ENCODE peak calls at places on chromosomes 1 and 21, in seven cellular contexts. V is neuronal stem cell, J is mesendoderm, E is H9, B is IMR-90, H is mesenchymal stem cell, C is H1. I is an unnamed sample.

GRCh38 chr21:45016491-45017375 is 57.6 kb upstream of the ADARB1 start:
- DNase-seq in V (no peak), J (no peak), E (no peak), B (no peak), H (no peak), C (no peak), I (no peak)

GRCh38 chr1:92343061-92343460 is 44.2 kb downstream of the RPAP2 start:
- DNase-seq in V (no peak), J (no peak), E (no peak), B (no peak), H (no peak), C (no peak), I (no peak)

GRCh38 chr1:80217377-80217986 is 1211.0 kb upstream of the ADGRL4 start:
- DNase-seq in V (peak), J (peak), E (no peak), B (peak), H (peak), C (no peak), I (peak)

GRCh38 chr21:27408826-27409225 is 441.9 kb upstream of the ADAMTS5 start:
- DNase-seq in V (no peak), J (no peak), E (no peak), B (no peak), H (no peak), C (no peak), I (no peak)

GRCh38 chr1:212457740-212458338 is 25.1 kb downstream of the NENF start:
- DNase-seq in V (peak), J (peak), E (peak), B (peak), H (peak), C (peak), I (peak)

GRCh38 chr1:1540015-1540816 is at the start of gene TMEM240:
- DNase-seq in V (peak), J (peak), E (peak), B (peak), H (peak), C (peak), I (no peak)

GRCh38 chr1:53553734-53554509 is 94.7 kb downstream of the DMRTB1 start:
- DNase-seq in V (no peak), J (no peak), E (no peak), B (no peak), H (no peak), C (no peak), I (no peak)

GRCh38 chr1:84758968-84759491 is 68.8 kb upstream of the SSX2IP start:
- DNase-seq in V (no peak), J (no peak), E (no peak), B (peak), H (peak), C (no peak), I (no peak)

GRCh38 chr21:43956667-43957030 is 55.5 kb upstream of the TRAPPC10 start:
- DNase-seq in V (no peak), J (no peak), E (no peak), B (peak), H (no peak), C (no peak), I (no peak)

GRCh38 chr21:46265736-46266525 is 19.5 kb downstream of the MCM3AP start:
- DNase-seq in V (no peak), J (no peak), E (no peak), B (no peak), H (no peak), C (no peak), I (no peak)

GRCh38 chr21:33971492-33972013 is 55.9 kb upstream of the ATP5PO start:
- DNase-seq in V (no peak), J (peak), E (no peak), B (peak), H (peak), C (peak), I (peak)

GRCh38 chr1:43881415-43881814 is 52.2 kb upstream of the ARTN start:
- DNase-seq in V (no peak), J (peak), E (peak), B (no peak), H (no peak), C (no peak), I (no peak)

GRCh38 chr1:154808909-154809262 is 61.2 kb downstream of the KCNN3 start:
- DNase-seq in V (no peak), J (no peak), E (no peak), B (peak), H (peak), C (no peak), I (peak)

GRCh38 chr21:30434033-30434631 is 4.1 kb downstream of the KRTAP13-4 start:
- DNase-seq in V (peak), J (peak), E (peak), B (no peak), H (no peak), C (peak), I (peak)

GRCh38 chr1:210715072-210715471 is 386.4 kb downstream of the HHAT start:
- DNase-seq in V (no peak), J (no peak), E (no peak), B (no peak), H (peak), C (no peak), I (no peak)

GRCh38 chr1:18882511-18882910 is 19.8 kb downstream of the ALDH4A1 start:
- DNase-seq in V (no peak), J (no peak), E (no peak), B (peak), H (no peak), C (no peak), I (no peak)

GRCh38 chr1:202343652-202344349 is 2.1 kb upstream of the UBE2T start:
- DNase-seq in V (peak), J (peak), E (no peak), B (peak), H (peak), C (no peak), I (no peak)

GRCh38 chr1:237736372-237737029 is 154.2 kb downstream of the ZP4 start:
- DNase-seq in V (no peak), J (peak), E (peak), B (peak), H (no peak), C (peak), I (peak)

GRCh38 chr21:39055167-39055767 is 128.0 kb downstream of the PSMG1 start:
- DNase-seq in V (no peak), J (no peak), E (no peak), B (no peak), H (no peak), C (no peak), I (peak)

GRCh38 chr1:89149229-89149628 is 23.3 kb upstream of the GBP2 start:
- DNase-seq in V (peak), J (peak), E (peak), B (peak), H (peak), C (no peak), I (peak)

GRCh38 chr1:108592030-108592759 is 32.3 kb downstream of the EEIG2 start:
- DNase-seq in V (no peak), J (no peak), E (no peak), B (no peak), H (peak), C (no peak), I (no peak)

DNA sequence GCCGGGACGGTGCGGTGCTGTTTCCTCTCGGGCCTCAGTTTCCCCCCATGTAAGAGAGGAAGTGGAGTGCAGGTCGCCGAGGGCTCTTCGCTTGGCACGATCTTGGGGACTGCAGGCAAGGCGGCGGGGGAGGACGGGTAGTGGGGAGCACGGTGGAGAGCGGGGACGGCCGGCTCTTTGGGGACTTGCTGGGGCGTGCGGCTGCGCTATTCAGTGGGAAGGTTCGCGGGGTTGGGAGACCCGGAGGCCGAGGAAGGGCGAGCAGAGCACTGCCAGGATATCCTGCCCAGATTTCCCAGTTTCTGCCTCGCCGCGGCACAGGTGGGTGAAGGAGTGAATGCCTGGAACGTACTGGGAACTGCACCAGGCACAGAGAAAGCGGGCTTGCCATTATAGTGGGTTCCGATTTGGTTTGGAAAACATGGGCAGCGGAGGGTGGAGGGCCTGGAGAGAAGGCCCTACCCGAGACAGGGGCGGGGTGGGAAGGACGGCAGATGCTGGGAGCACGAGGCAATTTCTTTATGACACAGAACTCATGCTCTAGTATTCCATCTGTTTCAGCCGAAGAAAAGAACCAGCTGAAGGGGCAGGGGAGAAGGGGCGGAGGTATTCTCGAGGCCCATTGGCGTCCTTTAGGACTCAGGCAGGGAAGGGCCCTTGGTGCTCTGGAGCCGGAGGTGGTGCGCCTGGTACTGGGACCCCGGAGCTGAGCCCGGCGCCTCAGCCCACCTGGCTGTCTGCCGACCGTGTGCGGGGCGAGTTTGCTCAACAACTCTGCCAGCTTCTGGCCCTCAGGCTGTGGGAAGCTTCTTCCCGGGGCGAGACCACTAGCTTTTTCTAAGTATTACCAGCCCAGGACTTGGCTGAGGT is 970 bp downstream of the PCSK9 start:
- DNase-seq in V (no peak), J (peak), E (no peak), B (no peak), H (no peak), C (peak), I (no peak)
- H3K23ac ChIP-seq in V (peak), J (peak), E (no peak), B (no peak), H (no peak), C (no peak), I (no peak)

GRCh38 chr1:78427506-78427905 is 63.3 kb upstream of the PTGFR start:
- DNase-seq in V (no peak), J (no peak), E (no peak), B (no peak), H (no peak), C (no peak), I (no peak)
- H3K23ac ChIP-seq in V (no peak), J (no peak), E (no peak), B (no peak), H (no peak), C (no peak), I (no peak)

GRCh38 chr1:236057546-236057945 is 7.3 kb downstream of the NID1 start:
- DNase-seq in V (no peak), J (no peak), E (no peak), B (no peak), H (no peak), C (no peak), I (no peak)

GRCh38 chr1:236063551-236063918 is 1.4 kb downstream of the NID1 start:
- DNase-seq in V (no peak), J (no peak), E (no peak), B (no peak), H (no peak), C (no peak), I (no peak)

GRCh38 chr1:236059011-236059410 is 5.9 kb downstream of the NID1 start:
- DNase-seq in V (no peak), J (no peak), E (no peak), B (no peak), H (no peak), C (no peak), I (no peak)

GRCh38 chr1:236058141-236058626 is 6.7 kb downstream of the NID1 start:
- DNase-seq in V (no peak), J (no peak), E (no peak), B (peak), H (peak), C (no peak), I (no peak)

DNA sequence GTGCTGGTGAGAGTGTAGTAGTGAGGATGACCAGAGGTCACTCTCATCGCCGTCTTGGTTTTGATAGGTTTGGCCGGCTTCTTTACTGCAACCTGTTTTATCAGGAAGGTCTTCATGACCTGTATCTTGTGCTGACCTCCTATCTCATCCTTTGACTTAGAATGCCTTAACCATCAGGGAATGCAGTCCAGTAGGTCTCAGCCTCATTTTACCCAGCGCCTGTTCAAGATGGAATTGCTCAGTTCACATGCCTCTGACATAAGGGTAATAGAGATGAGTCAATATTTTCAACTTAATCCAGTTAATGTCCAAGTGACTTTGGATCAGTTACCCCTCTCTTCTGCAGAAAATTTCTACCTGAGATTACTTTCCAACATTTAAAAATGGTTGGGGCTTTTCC is 4.6 kb downstream of the NID1 start:
- DNase-seq in V (no peak), J (no peak), E (no peak), B (no peak), H (no peak), C (no peak), I (peak)
- H3K23ac ChIP-seq in V (no peak), J (no peak), E (no peak), B (no peak), H (no peak), C (no peak), I (no peak)

GRCh38 chr21:19400223-19400770 is 996.7 kb upstream of the TMPRSS15 start:
- DNase-seq in V (no peak), J (no peak), E (no peak), B (no peak), H (no peak), C (no peak), I (no peak)

GRCh38 chr21:19405326-19405725 is 1001.7 kb upstream of the TMPRSS15 start:
- DNase-seq in V (no peak), J (no peak), E (no peak), B (no peak), H (no peak), C (no peak), I (no peak)

GRCh38 chr21:19402870-19403269 is 999.3 kb upstream of the TMPRSS15 start:
- DNase-seq in V (no peak), J (no peak), E (no peak), B (no peak), H (no peak), C (no peak), I (no peak)
- H3K23ac ChIP-seq in V (no peak), J (no peak), E (no peak), B (no peak), H (no peak), C (no peak), I (no peak)

GRCh38 chr1:109877776-109878175 is 32.9 kb upstream of the CSF1 start:
- DNase-seq in V (no peak), J (no peak), E (no peak), B (no peak), H (no peak), C (no peak), I (no peak)
- H3K23ac ChIP-seq in V (no peak), J (no peak), E (no peak), B (peak), H (no peak), C (no peak), I (no peak)

DNA sequence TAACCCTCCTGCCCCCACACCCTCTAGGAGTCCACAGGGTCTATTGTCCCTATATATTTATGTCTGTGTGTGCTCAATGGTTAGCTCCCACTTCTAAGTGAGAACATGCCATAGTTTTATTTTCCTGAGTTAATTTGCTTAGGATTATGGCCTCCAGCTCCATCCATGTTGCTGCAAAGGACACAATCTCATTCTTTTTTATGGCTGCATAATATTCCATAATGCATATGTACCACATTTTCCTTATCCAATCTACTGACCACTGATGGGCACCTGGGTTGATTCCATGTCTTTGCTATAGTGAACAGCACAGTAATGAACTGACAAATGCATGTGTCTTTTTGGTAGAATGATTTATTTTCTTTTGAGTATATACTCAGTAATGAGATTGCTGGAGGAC is 13.3 kb upstream of the FHAD1 start:
- DNase-seq in V (no peak), J (no peak), E (no peak), B (no peak), H (no peak), C (no peak), I (no peak)
- H3K23ac ChIP-seq in V (no peak), J (no peak), E (no peak), B (no peak), H (no peak), C (no peak), I (no peak)

DNA sequence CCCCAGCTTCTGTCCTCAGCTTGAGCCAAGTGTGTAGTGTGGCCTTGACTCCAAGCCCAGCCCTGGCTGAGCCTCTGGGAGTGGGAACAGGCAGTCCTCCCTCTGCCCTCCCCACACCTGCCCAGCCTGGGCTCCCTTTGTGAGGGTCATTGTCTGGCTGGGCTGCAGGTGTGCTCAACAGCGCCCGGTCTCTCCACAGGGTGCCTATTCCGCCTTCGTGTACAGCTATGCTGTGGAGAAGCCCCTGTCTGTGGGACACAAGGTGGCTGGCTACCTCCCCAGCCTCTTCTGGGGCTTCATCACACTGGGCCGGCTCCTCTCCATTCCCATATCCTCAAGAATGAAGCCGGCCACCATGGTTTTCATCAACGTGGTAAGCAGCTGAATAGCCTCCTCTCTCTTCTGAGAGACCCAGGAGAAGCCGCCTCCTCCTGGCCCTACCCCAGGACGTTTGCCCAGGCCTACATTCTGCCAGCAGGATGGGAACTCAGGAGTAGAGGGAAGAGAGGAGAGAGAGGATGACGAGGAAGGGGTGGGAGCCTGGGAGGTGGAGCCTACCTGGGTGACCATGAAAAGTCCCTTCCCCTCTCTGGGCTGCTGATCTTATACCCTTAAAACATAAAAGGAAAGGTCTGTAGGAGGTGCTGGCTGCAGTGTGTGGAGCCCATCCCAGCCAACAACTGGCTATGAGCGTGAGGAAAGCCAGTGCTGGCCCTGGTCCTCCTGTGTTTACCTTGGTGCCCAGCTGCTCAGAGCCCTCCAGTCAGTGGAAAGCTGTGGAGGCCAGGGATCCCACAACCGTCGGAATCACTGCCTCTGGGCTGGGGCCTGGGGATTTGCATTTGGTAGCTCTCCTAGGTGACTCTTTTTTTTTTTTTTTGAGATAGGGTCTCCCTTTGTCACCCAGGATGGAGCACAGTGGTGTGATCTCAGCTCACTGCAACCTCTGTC is 45.7 kb downstream of the ELK4 start:
- DNase-seq in V (no peak), J (no peak), E (peak), B (no peak), H (no peak), C (no peak), I (no peak)
- H3K23ac ChIP-seq in V (no peak), J (no peak), E (no peak), B (no peak), H (no peak), C (no peak), I (no peak)

GRCh38 chr1:226162898-226163297 is 23.6 kb downstream of the ACBD3 start:
- DNase-seq in V (no peak), J (no peak), E (no peak), B (no peak), H (no peak), C (no peak), I (no peak)
- H3K23ac ChIP-seq in V (no peak), J (no peak), E (no peak), B (no peak), H (no peak), C (no peak), I (no peak)